ENCODE peak calls at places on chromosomes 3 and 15, in five cellular contexts. I is endothelial cell of umbilical vein; W is CD8-positive, alpha-beta T cell; Q is PC-9; T is transverse colon. O is an unnamed sample.
A peak's percentile ranks its signal among the peaks of the same experiment; 100 is the strongest.

GRCh38 chr15:88498991-88499390 is 31.5 kb downstream of the MRPS11 start:
- DNase-seq in I (no peak), W (no peak), Q (no peak), T (no peak), O (no peak)

GRCh38 chr3:42778644-42779043 is 5.6 kb upstream of the CCDC13 start:
- DNase-seq in I (no peak), W (no peak), Q (no peak), T (no peak), O (no peak)

GRCh38 chr3:100954990-100955389 is 38.2 kb downstream of the ABI3BP start:
- DNase-seq in I (peak; percentile 68), W (no peak), Q (no peak), T (peak; percentile 14), O (no peak)

GRCh38 chr15:90598679-90599078 is 69.0 kb downstream of the CRTC3 start:
- DNase-seq in I (no peak), W (no peak), Q (no peak), T (no peak), O (no peak)

GRCh38 chr3:56019490-56019889 is 448.8 kb downstream of the ERC2 start:
- DNase-seq in I (no peak), W (no peak), Q (no peak), T (no peak), O (no peak)

GRCh38 chr3:195270079-195270349 is 945 bp downstream of the XXYLT1 start:
- DNase-seq in I (no peak), W (no peak), Q (no peak), T (no peak), O (no peak)

GRCh38 chr15:99651023-99651807 is 82.0 kb downstream of the LYSMD4 start:
- DNase-seq in I (no peak), W (no peak), Q (no peak), T (no peak), O (no peak)

GRCh38 chr3:117553461-117553860 is 843.9 kb downstream of the TUSC7 start:
- DNase-seq in I (peak; percentile 12), W (no peak), Q (no peak), T (no peak), O (no peak)

GRCh38 chr3:196193738-196194541 is 17.3 kb downstream of the ZDHHC19 start:
- DNase-seq in I (no peak), W (no peak), Q (peak; percentile 62), T (peak; percentile 79), O (no peak)

GRCh38 chr3:128392812-128393544 is 73.7 kb downstream of the DNAJB8 start:
- DNase-seq in I (no peak), W (no peak), Q (no peak), T (no peak), O (no peak)

GRCh38 chr15:48424076-48424475 is 92.8 kb downstream of the DUT start:
- DNase-seq in I (peak; percentile 56), W (no peak), Q (no peak), T (no peak), O (no peak)

GRCh38 chr15:62824111-62824737 is 218.3 kb upstream of the TPM1 start:
- DNase-seq in I (no peak), W (no peak), Q (peak; percentile 55), T (no peak), O (no peak)

GRCh38 chr3:133211449-133211848 is 173.3 kb downstream of the TMEM108 start:
- DNase-seq in I (no peak), W (no peak), Q (no peak), T (no peak), O (no peak)

GRCh38 chr3:42763023-42763422 is 10.0 kb downstream of the CCDC13 start:
- DNase-seq in I (no peak), W (no peak), Q (no peak), T (no peak), O (no peak)

GRCh38 chr15:93041159-93041547 is 47.9 kb downstream of the RGMA start:
- DNase-seq in I (no peak), W (no peak), Q (no peak), T (no peak), O (no peak)

GRCh38 chr3:137171834-137172603 is 214.2 kb downstream of the IL20RB start:
- DNase-seq in I (no peak), W (no peak), Q (no peak), T (no peak), O (no peak)

GRCh38 chr3:130743354-130743753 is 3.3 kb downstream of the PIK3R4 start:
- DNase-seq in I (no peak), W (no peak), Q (no peak), T (no peak), O (no peak)

GRCh38 chr3:39415983-39416382 is 9.5 kb downstream of the RPSA start:
- DNase-seq in I (no peak), W (no peak), Q (no peak), T (no peak), O (no peak)

GRCh38 chr15:31027948-31028586 is 36.6 kb upstream of the MTMR10 start:
- DNase-seq in I (peak; percentile 85), W (no peak), Q (no peak), T (no peak), O (no peak)

GRCh38 chr3:175020101-175020500 is 161.0 kb downstream of the NAALADL2 start:
- DNase-seq in I (no peak), W (no peak), Q (no peak), T (no peak), O (no peak)

GRCh38 chr3:49607796-49608195 is 53.5 kb downstream of the BSN start:
- DNase-seq in I (no peak), W (no peak), Q (no peak), T (no peak), O (no peak)

GRCh38 chr3:115990669-115991068 is 367.4 kb downstream of the GAP43 start:
- DNase-seq in I (no peak), W (no peak), Q (no peak), T (no peak), O (no peak)

GRCh38 chr3:4985330-4986174 is 6.3 kb downstream of the BHLHE40 start:
- DNase-seq in I (peak; percentile 90), W (no peak), Q (peak; percentile 53), T (no peak), O (no peak)

GRCh38 chr3:124384527-124384926 is 345.7 kb upstream of the UMPS start:
- DNase-seq in I (no peak), W (no peak), Q (no peak), T (no peak), O (no peak)

GRCh38 chr3:35727179-35727578 is 87.9 kb downstream of the ARPP21 start:
- DNase-seq in I (no peak), W (no peak), Q (peak; percentile 39), T (no peak), O (no peak)

GRCh38 chr15:25335279-25335678 is 103.5 kb downstream of the UBE3A start:
- DNase-seq in I (no peak), W (no peak), Q (no peak), T (no peak), O (no peak)

GRCh38 chr3:51378075-51378474 is 7.0 kb upstream of the MANF start:
- DNase-seq in I (no peak), W (no peak), Q (peak; percentile 20), T (no peak), O (no peak)

GRCh38 chr3:52456169-52456799 is 880 bp downstream of the NISCH start:
- DNase-seq in I (peak; percentile 58), W (peak; percentile 13), Q (no peak), T (no peak), O (no peak)

GRCh38 chr15:32642667-32643425 is 1.3 kb downstream of the SCG5 start:
- DNase-seq in I (no peak), W (no peak), Q (no peak), T (no peak), O (no peak)

GRCh38 chr3:192013110-192013509 is 552.1 kb downstream of the PYDC2 start:
- DNase-seq in I (no peak), W (no peak), Q (no peak), T (no peak), O (no peak)

GRCh38 chr3:74426571-74426970 is 187.9 kb downstream of the CNTN3 start:
- DNase-seq in I (no peak), W (no peak), Q (no peak), T (no peak), O (no peak)

GRCh38 chr3:147361671-147362420 is 44.5 kb downstream of the ZIC4 start:
- DNase-seq in I (no peak), W (no peak), Q (no peak), T (peak; percentile 39), O (no peak)

GRCh38 chr3:144868506-144868905 is 896.9 kb downstream of the DIPK2A start:
- DNase-seq in I (no peak), W (no peak), Q (no peak), T (no peak), O (no peak)

GRCh38 chr3:82329300-82329699 is 567.9 kb upstream of the GBE1 start:
- DNase-seq in I (peak; percentile 2), W (no peak), Q (no peak), T (no peak), O (no peak)
- TF ChIP-seq CTCF in I (peak; percentile 3), W (no peak), Q (peak; percentile 67), T (no peak), O (no peak)

GRCh38 chr3:184261270-184262165 is at the start of gene CAMK2N2:
- DNase-seq in I (no peak), W (peak; percentile 57), Q (peak; percentile 82), T (peak; percentile 50), O (no peak)

GRCh38 chr3:184259878-184260570 is 1.3 kb downstream of the CAMK2N2 start:
- DNase-seq in I (no peak), W (peak; percentile 44), Q (no peak), T (peak; percentile 19), O (peak; percentile 43)

GRCh38 chr3:184259396-184259877 is 1.9 kb downstream of the CAMK2N2 start:
- DNase-seq in I (no peak), W (no peak), Q (no peak), T (no peak), O (no peak)

GRCh38 chr3:184262166-184262926 is 993 bp upstream of the CAMK2N2 start:
- DNase-seq in I (peak; percentile 20), W (peak; percentile 41), Q (no peak), T (no peak), O (no peak)

GRCh38 chr3:184260571-184261269 is 633 bp downstream of the CAMK2N2 start:
- DNase-seq in I (no peak), W (no peak), Q (peak; percentile 9), T (no peak), O (no peak)
- H3K27me3 ChIP-seq in I (peaks cover 26% of the 10 kb centered on the region), W (peaks cover 31% of the 10 kb centered on the region), Q (no peaks in the 10 kb centered on the region), T (peaks cover 75% of the 10 kb centered on the region), O (peaks cover 37% of the 10 kb centered on the region)

GRCh38 chr3:96214941-96215340 is 599.5 kb upstream of the EPHA6 start:
- DNase-seq in I (no peak), W (no peak), Q (no peak), T (no peak), O (no peak)

GRCh38 chr3:96209703-96210102 is 604.7 kb upstream of the EPHA6 start:
- DNase-seq in I (no peak), W (no peak), Q (no peak), T (no peak), O (no peak)

DNA sequence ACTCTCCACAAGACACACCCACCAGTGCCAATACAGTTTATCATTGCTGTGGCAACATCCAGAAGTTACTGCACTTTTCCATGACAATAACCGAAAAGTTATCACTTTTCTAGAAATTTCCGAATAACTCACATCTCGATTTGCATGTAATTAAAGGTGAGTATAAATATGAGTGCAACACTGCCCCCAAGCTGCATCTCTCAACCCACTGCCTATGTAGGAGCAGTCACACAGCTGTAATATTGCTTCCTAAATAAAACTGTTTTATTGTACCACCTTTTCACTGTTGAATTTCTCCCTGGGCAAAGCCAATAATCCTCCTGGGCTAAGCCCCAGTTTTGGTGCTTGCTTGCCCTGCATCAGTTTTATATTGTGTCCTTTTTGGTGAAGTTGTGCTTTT is 601.0 kb upstream of the EPHA6 start:
- DNase-seq in I (no peak), W (no peak), Q (no peak), T (no peak), O (no peak)
- TF ChIP-seq CTCF in I (no peak), W (no peak), Q (no peak), T (no peak), O (no peak)

GRCh38 chr3:28601291-28601690 is 252.7 kb upstream of the AZI2 start:
- DNase-seq in I (no peak), W (no peak), Q (no peak), T (no peak), O (no peak)
- H3K27me3 ChIP-seq in I (no peaks in the 10 kb centered on the region), W (no peaks in the 10 kb centered on the region), Q (no peaks in the 10 kb centered on the region), T (no peaks in the 10 kb centered on the region), O (no peaks in the 10 kb centered on the region)

O was measured in CD4-positive, alpha-beta T cell.